ENCODE peak calls at places on chromosomes 4 and X, in four cellular contexts. One of them, this sample, is unnamed.
A peak's percentile ranks its signal among the peaks of the same experiment; 100 is the strongest.

GRCh38 chr4:86594559-86595425 is 677 bp downstream of the PTPN13 start:
- DNase-seq in stimulated activated CD8-positive, alpha-beta memory T cell treated with anti-CD3 and anti-CD28 coated beads, Interleukin-2, amount 100 ng/mL, for 48 hours: no peak
- DNase-seq in WERI-Rb-1: peak; percentile 63
- DNase-seq in H1: no peak
- DNase-seq in this sample: no peak

GRCh38 chr4:159021597-159022385 is 81.1 kb upstream of the RAPGEF2 start:
- DNase-seq in stimulated activated CD8-positive, alpha-beta memory T cell treated with anti-CD3 and anti-CD28 coated beads, Interleukin-2, amount 100 ng/mL, for 48 hours: no peak
- DNase-seq in WERI-Rb-1: no peak
- DNase-seq in H1: no peak
- DNase-seq in this sample: no peak

GRCh38 chrX:130772313-130773140 is 130.5 kb downstream of the ENOX2 start:
- DNase-seq in stimulated activated CD8-positive, alpha-beta memory T cell treated with anti-CD3 and anti-CD28 coated beads, Interleukin-2, amount 100 ng/mL, for 48 hours: no peak
- DNase-seq in WERI-Rb-1: no peak
- DNase-seq in H1: no peak
- DNase-seq in this sample: no peak

GRCh38 chrX:136183917-136184316 is 36.6 kb downstream of the FHL1 start:
- DNase-seq in stimulated activated CD8-positive, alpha-beta memory T cell treated with anti-CD3 and anti-CD28 coated beads, Interleukin-2, amount 100 ng/mL, for 48 hours: no peak
- DNase-seq in WERI-Rb-1: no peak
- DNase-seq in H1: no peak
- DNase-seq in this sample: no peak

GRCh38 chrX:154799554-154800348 is 5.5 kb downstream of the MPP1 start:
- DNase-seq in stimulated activated CD8-positive, alpha-beta memory T cell treated with anti-CD3 and anti-CD28 coated beads, Interleukin-2, amount 100 ng/mL, for 48 hours: no peak
- DNase-seq in WERI-Rb-1: no peak
- DNase-seq in H1: no peak
- DNase-seq in this sample: no peak

GRCh38 chrX:17007134-17007768 is 60.8 kb downstream of the REPS2 start:
- DNase-seq in stimulated activated CD8-positive, alpha-beta memory T cell treated with anti-CD3 and anti-CD28 coated beads, Interleukin-2, amount 100 ng/mL, for 48 hours: no peak
- DNase-seq in WERI-Rb-1: peak; percentile 62
- DNase-seq in H1: no peak
- DNase-seq in this sample: no peak

GRCh38 chrX:119606508-119607389 is 525 bp upstream of the NKRF start:
- DNase-seq in stimulated activated CD8-positive, alpha-beta memory T cell treated with anti-CD3 and anti-CD28 coated beads, Interleukin-2, amount 100 ng/mL, for 48 hours: no peak
- DNase-seq in WERI-Rb-1: no peak
- DNase-seq in H1: no peak
- DNase-seq in this sample: no peak

GRCh38 chr4:186190456-186191265 is 706 bp upstream of the CYP4V2 start:
- DNase-seq in stimulated activated CD8-positive, alpha-beta memory T cell treated with anti-CD3 and anti-CD28 coated beads, Interleukin-2, amount 100 ng/mL, for 48 hours: peak; percentile 24
- DNase-seq in WERI-Rb-1: peak; percentile 44
- DNase-seq in H1: no peak
- DNase-seq in this sample: peak; percentile 63

GRCh38 chrX:34585561-34585960 is 71.5 kb downstream of the TMEM47 start:
- DNase-seq in stimulated activated CD8-positive, alpha-beta memory T cell treated with anti-CD3 and anti-CD28 coated beads, Interleukin-2, amount 100 ng/mL, for 48 hours: no peak
- DNase-seq in WERI-Rb-1: no peak
- DNase-seq in H1: no peak
- DNase-seq in this sample: no peak

GRCh38 chrX:136574548-136574947 is 42.5 kb downstream of the VGLL1 start:
- DNase-seq in stimulated activated CD8-positive, alpha-beta memory T cell treated with anti-CD3 and anti-CD28 coated beads, Interleukin-2, amount 100 ng/mL, for 48 hours: no peak
- DNase-seq in WERI-Rb-1: no peak
- DNase-seq in H1: no peak
- DNase-seq in this sample: no peak

GRCh38 chr4:109738104-109738872 is 8.4 kb upstream of the PLA2G12A start:
- DNase-seq in stimulated activated CD8-positive, alpha-beta memory T cell treated with anti-CD3 and anti-CD28 coated beads, Interleukin-2, amount 100 ng/mL, for 48 hours: no peak
- DNase-seq in WERI-Rb-1: no peak
- DNase-seq in H1: no peak
- DNase-seq in this sample: no peak